ENCODE peak calls at places on chromosome 11, in eight cellular contexts. J is H1, B is HCT116, N is HepG2, G is GM12878, D is SK-N-SH, I is endothelial cell of umbilical vein, X is K562. L is an unnamed sample.
A peak's percentile ranks its signal among the peaks of the same experiment; 100 is the strongest.

GRCh38 chr11:48165426-48165825 is 51.2 kb upstream of the OR4B1 start:
- DNase-seq in J (no peak), B (no peak), N (no peak), G (no peak), D (no peak), I (no peak), X (no peak), L (no peak)

GRCh38 chr11:84812351-84813083 is 814.6 kb downstream of the DLG2 start:
- DNase-seq in J (no peak), B (no peak), N (no peak), G (no peak), D (no peak), I (no peak), X (no peak), L (peak; percentile 62)

GRCh38 chr11:61417670-61418069 is 12.1 kb downstream of the CPSF7 start:
- DNase-seq in J (no peak), B (no peak), N (peak; percentile 16), G (no peak), D (no peak), I (no peak), X (no peak), L (no peak)

GRCh38 chr11:120622189-120622912 is 110.8 kb downstream of the GRIK4 start:
- DNase-seq in J (no peak), B (no peak), N (no peak), G (no peak), D (peak; percentile 58), I (no peak), X (peak; percentile 31), L (no peak)

GRCh38 chr11:100525635-100526034 is 161.5 kb upstream of the ARHGAP42 start:
- DNase-seq in J (peak; percentile 78), B (peak; percentile 3), N (no peak), G (no peak), D (no peak), I (no peak), X (no peak), L (no peak)

GRCh38 chr11:77170107-77170506 is 42.1 kb downstream of the MYO7A start:
- DNase-seq in J (no peak), B (no peak), N (no peak), G (no peak), D (no peak), I (no peak), X (no peak), L (no peak)

GRCh38 chr11:61718613-61719302 is 33.7 kb upstream of the MYRF start:
- DNase-seq in J (peak; percentile 87), B (no peak), N (no peak), G (no peak), D (peak; percentile 96), I (peak; percentile 64), X (peak; percentile 73), L (no peak)

GRCh38 chr11:110479445-110480101 is 49.8 kb downstream of the FDX1 start:
- DNase-seq in J (no peak), B (no peak), N (no peak), G (no peak), D (no peak), I (no peak), X (peak; percentile 19), L (peak; percentile 8)

GRCh38 chr11:43989162-43989961 is 46.9 kb downstream of the C11orf96 start:
- DNase-seq in J (no peak), B (no peak), N (no peak), G (no peak), D (peak; percentile 70), I (peak; percentile 20), X (no peak), L (no peak)

GRCh38 chr11:120244476-120244875 is 4.5 kb downstream of the POU2F3 start:
- DNase-seq in J (no peak), B (no peak), N (no peak), G (no peak), D (no peak), I (no peak), X (no peak), L (no peak)

GRCh38 chr11:44509291-44509690 is 56.2 kb upstream of the CD82 start:
- DNase-seq in J (no peak), B (no peak), N (no peak), G (no peak), D (no peak), I (no peak), X (no peak), L (no peak)

GRCh38 chr11:110433393-110434333 is 3.9 kb downstream of the FDX1 start:
- DNase-seq in J (no peak), B (no peak), N (peak; percentile 6), G (no peak), D (peak; percentile 39), I (peak; percentile 47), X (peak; percentile 17), L (no peak)

GRCh38 chr11:45573728-45574127 is 91.7 kb downstream of the CHST1 start:
- DNase-seq in J (no peak), B (no peak), N (no peak), G (no peak), D (no peak), I (no peak), X (no peak), L (no peak)

GRCh38 chr11:62444271-62444833 is 25.5 kb downstream of the SCGB1A1 start:
- DNase-seq in J (no peak), B (no peak), N (no peak), G (peak; percentile 16), D (peak; percentile 92), I (peak; percentile 68), X (no peak), L (no peak)

GRCh38 chr11:6377902-6378694 is 12.2 kb upstream of the SMPD1 start:
- DNase-seq in J (no peak), B (no peak), N (no peak), G (no peak), D (no peak), I (peak; percentile 64), X (no peak), L (no peak)

DNA sequence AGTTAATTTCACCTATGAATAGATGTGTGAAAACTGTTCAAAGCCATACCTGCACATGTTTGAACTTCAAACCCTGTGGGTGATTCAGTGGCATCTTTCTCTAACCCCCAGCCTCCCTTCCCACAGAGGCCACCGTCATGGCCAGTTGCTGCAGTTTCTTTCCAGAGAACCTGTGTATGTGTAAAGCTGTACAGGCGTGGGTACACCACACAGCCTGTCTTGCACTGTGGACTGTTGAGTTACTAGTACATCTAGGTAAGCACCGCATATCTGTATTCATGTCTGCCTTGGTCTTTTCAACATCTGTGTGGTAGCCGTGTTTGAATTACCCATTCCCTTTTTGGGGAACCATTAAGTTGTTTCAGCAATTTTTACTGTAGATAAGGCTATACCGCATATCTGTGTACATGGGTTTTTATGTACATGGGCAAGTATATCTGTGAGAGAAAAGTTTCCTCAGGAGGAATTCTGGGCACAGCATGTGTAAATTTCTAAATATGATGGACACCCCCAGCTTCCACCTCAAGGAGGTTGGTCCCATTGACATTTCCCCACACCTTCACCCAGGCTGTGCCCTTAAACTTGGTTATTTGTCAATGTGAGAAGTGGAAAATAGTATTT is 13.9 kb downstream of the NEAT1 start:
- DNase-seq in J (no peak), B (no peak), N (no peak), G (no peak), D (no peak), I (peak; percentile 37), X (no peak), L (no peak)
- H3K9ac ChIP-seq in J (no peak overlapping the region), B (no peak overlapping the region), N (no peak overlapping the region), G (no peak overlapping the region), D (peak overlapping the region; percentile 98), I (no peak overlapping the region), X (no peak overlapping the region), L (no peak overlapping the region)

GRCh38 chr11:12119502-12119901 is 9.1 kb downstream of the MICAL2 start:
- DNase-seq in J (no peak), B (no peak), N (no peak), G (no peak), D (no peak), I (no peak), X (no peak), L (no peak)

GRCh38 chr11:12114487-12115033 is 4.2 kb downstream of the MICAL2 start:
- DNase-seq in J (no peak), B (no peak), N (no peak), G (no peak), D (no peak), I (peak; percentile 52), X (peak; percentile 50), L (no peak)

GRCh38 chr11:12117200-12117995 is 7.0 kb downstream of the MICAL2 start:
- DNase-seq in J (no peak), B (no peak), N (no peak), G (no peak), D (no peak), I (no peak), X (no peak), L (no peak)

GRCh38 chr11:12118940-12119339 is 8.6 kb downstream of the MICAL2 start:
- DNase-seq in J (no peak), B (no peak), N (no peak), G (no peak), D (no peak), I (no peak), X (no peak), L (no peak)

DNA sequence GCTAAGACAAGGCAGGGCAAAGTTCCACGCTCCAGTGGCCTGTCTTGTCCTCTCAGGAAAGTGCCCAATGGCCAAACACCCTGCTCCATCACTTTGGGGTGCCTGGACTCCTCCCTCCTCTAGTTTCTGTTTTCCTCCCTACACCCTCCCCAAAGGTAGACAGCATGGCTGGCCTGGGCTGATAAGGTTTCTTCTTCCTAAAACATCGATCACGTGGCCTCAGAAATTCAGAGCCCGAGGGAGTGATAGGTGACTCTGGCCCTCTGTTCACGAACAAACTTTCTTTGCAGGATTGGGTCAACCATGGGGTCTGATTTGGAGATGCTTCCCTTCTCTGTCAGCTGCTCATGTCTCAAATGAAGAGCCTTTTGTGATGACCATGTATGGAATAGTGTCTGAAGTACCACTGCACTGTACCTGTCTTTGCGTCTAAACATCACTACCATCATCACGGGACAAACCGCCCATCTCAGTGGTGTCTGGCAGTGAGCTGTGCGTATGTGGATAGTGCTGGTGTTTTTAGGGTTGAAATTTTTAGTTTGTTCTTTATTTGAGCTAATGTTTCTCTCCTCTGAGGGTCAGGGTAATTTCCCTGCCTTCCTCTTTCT is 6.1 kb downstream of the MICAL2 start:
- DNase-seq in J (no peak), B (no peak), N (no peak), G (no peak), D (no peak), I (no peak), X (peak; percentile 87), L (no peak)
- TF ChIP-seq POLR2AphosphoS5 in J (no peak), B (no peak), N (no peak), G (no peak), D (no peak), I (no peak), X (peak; percentile 93), L (no peak)

DNA sequence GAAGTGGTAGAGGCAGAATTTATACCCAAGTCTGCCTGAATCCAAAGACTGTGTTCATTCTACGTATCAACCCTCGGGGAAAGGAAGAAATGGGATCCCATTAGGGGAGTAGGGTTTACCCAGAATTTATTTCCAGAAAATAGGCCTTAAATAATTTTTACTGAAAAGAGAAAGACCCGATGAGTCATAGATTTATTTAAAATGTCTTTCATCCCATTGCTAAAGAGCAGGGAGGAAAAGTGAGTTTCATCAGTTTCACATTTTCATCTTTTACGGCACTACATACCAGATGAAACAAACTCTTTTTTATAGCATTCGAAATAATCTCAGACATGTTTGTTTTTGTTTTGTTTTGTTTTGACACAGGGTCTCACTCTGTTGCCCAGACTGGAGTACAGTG is 31.3 kb downstream of the SLC1A2 start:
- DNase-seq in J (no peak), B (no peak), N (no peak), G (no peak), D (no peak), I (no peak), X (no peak), L (no peak)
- H3K9ac ChIP-seq in J (no peak overlapping the region), B (no peak overlapping the region), N (no peak overlapping the region), G (no peak overlapping the region), D (no peak overlapping the region), I (no peak overlapping the region), X (no peak overlapping the region), L (no peak overlapping the region)

GRCh38 chr11:64760759-64761417 is 1.1 kb upstream of the PYGM start:
- DNase-seq in J (no peak), B (no peak), N (no peak), G (no peak), D (peak; percentile 30), I (no peak), X (no peak), L (no peak)
- TF ChIP-seq POLR2AphosphoS5 in J (no peak), B (no peak), N (no peak), G (no peak), D (no peak), I (no peak), X (no peak), L (no peak)

L was measured in SK-N-MC.